ENCODE peak calls at places on chromosomes 3 and 15, in ten cellular contexts. H is fibroblast of the aortic adventitia, K is Peyer's patch, U is cardiac muscle cell, T is astrocyte of the spinal cord, D is heart right ventricle, P is PC-9, F is OCI-LY7, B is lower leg skin, S is GM23338. Q is an unnamed sample.

GRCh38 chr15:101562428-101563059 is 73.0 kb upstream of the PCSK6 start:
- DNase-seq in U (no peak), K (no peak), F (no peak), B (no peak), D (no peak), S (no peak), P (no peak), T (no peak), H (no peak), Q (no peak)

GRCh38 chr3:156678216-156678615 is 3.8 kb downstream of the TIPARP start:
- DNase-seq in D (no peak), U (no peak), H (no peak), F (peak), S (no peak), T (no peak), K (no peak), P (no peak), B (no peak), Q (no peak)

GRCh38 chr3:24023249-24023648 is 78.2 kb downstream of the NR1D2 start:
- DNase-seq in F (no peak), T (no peak), S (no peak), U (no peak), B (no peak), P (no peak), H (no peak), D (no peak), K (no peak), Q (no peak)

GRCh38 chr3:99686955-99687612 is 48.7 kb downstream of the COL8A1 start:
- DNase-seq in U (peak), S (peak), D (peak), K (peak), P (peak), F (peak), H (peak), T (peak), B (no peak), Q (peak)

GRCh38 chr3:29202368-29202767 is 78.5 kb upstream of the RBMS3 start:
- DNase-seq in B (no peak), T (peak), H (peak), U (peak), P (no peak), K (no peak), S (no peak), F (no peak), D (no peak), Q (no peak)

GRCh38 chr3:64954995-64955636 is 267.3 kb upstream of the ADAMTS9 start:
- DNase-seq in S (no peak), B (no peak), K (no peak), T (no peak), H (no peak), U (peak), D (peak), P (no peak), F (no peak), Q (peak)

GRCh38 chr15:52783929-52784798 is 6.0 kb downstream of the ONECUT1 start:
- DNase-seq in D (no peak), F (no peak), K (no peak), T (no peak), P (no peak), B (no peak), H (no peak), U (peak), S (peak), Q (no peak)

GRCh38 chr3:4845882-4846281 is 133.4 kb upstream of the BHLHE40 start:
- DNase-seq in S (no peak), H (no peak), U (no peak), P (no peak), F (no peak), T (no peak), K (no peak), D (no peak), B (no peak), Q (no peak)

GRCh38 chr3:141828487-141829284 is 47.8 kb upstream of the ATP1B3 start:
- DNase-seq in U (peak), S (no peak), T (no peak), D (peak), B (peak), K (peak), P (peak), H (peak), F (no peak), Q (peak)

GRCh38 chr3:159458010-159458409 is 530.6 kb upstream of the IL12A start:
- DNase-seq in H (peak), U (peak), D (no peak), K (no peak), T (peak), S (peak), F (no peak), P (peak), B (no peak), Q (no peak)

GRCh38 chr3:73885862-73886261 is 261.1 kb upstream of the PDZRN3 start:
- DNase-seq in K (no peak), D (no peak), H (no peak), P (no peak), F (no peak), U (no peak), T (no peak), B (no peak), S (no peak), Q (no peak)

GRCh38 chr15:40235201-40235890 is 3.5 kb upstream of the PAK6 start:
- DNase-seq in U (no peak), T (no peak), D (no peak), B (no peak), K (peak), P (no peak), F (peak), S (peak), H (no peak), Q (no peak)

GRCh38 chr15:33960160-33960559 is 8.1 kb upstream of the CHRM5 start:
- DNase-seq in B (no peak), P (no peak), H (no peak), F (no peak), K (no peak), U (peak), S (no peak), D (no peak), T (no peak), Q (no peak)

GRCh38 chr3:113255100-113255853 is 43.9 kb downstream of the BOC start:
- DNase-seq in T (no peak), U (no peak), B (no peak), P (no peak), F (peak), D (no peak), K (no peak), H (no peak), S (peak), Q (no peak)

GRCh38 chr3:134463676-134464611 is 21.8 kb downstream of the ANAPC13 start:
- DNase-seq in B (peak), T (peak), D (peak), P (no peak), K (peak), H (peak), F (no peak), U (peak), S (peak), Q (no peak)

GRCh38 chr3:4711680-4711992 is 218.5 kb downstream of the ITPR1 start:
- DNase-seq in D (no peak), H (no peak), B (no peak), P (no peak), T (peak), F (no peak), U (no peak), K (no peak), S (no peak), Q (no peak)

DNA sequence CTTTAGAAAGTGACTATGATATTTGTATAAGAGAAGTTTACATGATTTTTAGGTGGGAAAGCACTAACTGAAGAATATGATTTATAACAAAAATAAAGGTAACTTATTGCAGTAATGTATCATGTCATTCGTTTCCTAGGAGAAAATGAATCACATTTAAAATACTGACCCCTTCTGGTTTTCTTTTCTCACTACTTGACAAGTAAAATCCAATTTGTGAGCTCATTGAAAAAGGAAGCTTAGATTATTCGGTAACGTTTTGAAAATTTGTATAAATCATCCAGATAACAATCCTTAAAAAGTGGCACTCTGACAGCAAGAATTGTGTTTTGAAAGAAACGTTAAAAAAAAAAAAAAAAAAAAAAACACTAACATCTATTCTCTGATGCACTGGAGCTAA is 39.0 kb downstream of the NSUN3 start:
- DNase-seq in T (peak), D (no peak), B (no peak), H (peak), S (peak), K (no peak), U (peak), F (peak), P (no peak), Q (no peak)
- TF ChIP-seq CTCF in T (peak), D (no peak), B (no peak), H (peak), S (no peak), K (no peak), U (peak), F (peak), P (peak), Q (peak)

DNA sequence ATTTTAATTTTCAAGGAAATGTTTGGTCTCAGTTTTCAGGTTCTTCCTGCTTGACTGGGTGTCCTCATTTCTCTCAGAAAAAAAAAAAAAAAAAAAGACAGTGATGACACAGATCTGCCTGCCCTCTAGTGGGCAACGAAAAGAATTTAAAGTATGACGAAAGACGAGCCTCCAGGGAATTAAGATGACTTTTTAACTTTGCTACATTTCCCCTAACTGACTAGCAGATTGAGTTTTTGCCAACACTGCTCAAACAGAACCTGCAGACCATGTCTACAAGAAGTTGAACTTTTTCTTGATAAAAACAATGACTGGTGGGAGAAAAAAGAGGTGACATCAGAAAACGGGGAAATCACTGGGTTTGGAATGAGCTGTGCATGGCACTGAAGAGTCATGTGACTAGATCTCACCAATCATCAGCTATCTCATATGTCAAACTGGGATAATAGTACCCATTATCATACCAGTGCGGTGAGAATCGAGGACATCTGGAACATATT is 40.8 kb downstream of the EOMES start:
- DNase-seq in P (no peak), F (peak), D (peak), S (peak), H (peak), T (peak), B (no peak), K (no peak), U (peak), Q (peak)
- H3K4me3 ChIP-seq in P (peak), F (peak), D (peak), S (no peak), H (no peak), T (peak), B (no peak), K (no peak), U (no peak), Q (no peak)

GRCh38 chr3:58021072-58021959 is 13.1 kb downstream of the FLNB start:
- DNase-seq in P (peak), U (no peak), F (no peak), K (no peak), D (no peak), H (no peak), S (peak), B (no peak), T (no peak), Q (peak)
- TF ChIP-seq CTCF in P (no peak), U (no peak), F (no peak), K (no peak), D (no peak), H (no peak), S (peak), B (no peak), T (no peak), Q (no peak)

GRCh38 chr3:88812576-88812975 is 294.8 kb upstream of the EPHA3 start:
- DNase-seq in B (no peak), D (no peak), S (peak), H (no peak), P (no peak), T (no peak), U (no peak), K (no peak), F (no peak), Q (no peak)

GRCh38 chr3:88810455-88810854 is 297.0 kb upstream of the EPHA3 start:
- DNase-seq in U (peak), S (no peak), K (no peak), D (peak), B (no peak), P (no peak), F (no peak), H (peak), T (peak), Q (no peak)

DNA sequence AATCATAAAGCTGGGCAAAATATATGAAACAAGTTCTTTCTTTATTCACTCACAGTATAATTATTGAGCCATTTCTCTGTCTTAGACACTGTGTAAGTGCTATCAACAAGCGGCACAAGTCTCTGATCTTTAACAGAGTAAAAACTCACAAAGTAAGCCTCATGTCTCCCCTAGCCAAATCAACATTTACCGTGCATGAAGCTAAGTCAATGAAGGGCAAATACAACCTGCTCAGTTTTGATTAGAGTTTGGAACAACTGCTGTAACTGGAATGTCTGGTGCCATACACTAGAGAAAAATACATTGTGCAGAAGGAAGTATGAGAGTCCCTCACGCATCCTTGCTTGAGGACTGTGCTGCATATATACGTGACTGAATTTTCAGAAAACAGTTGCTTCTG is 291.0 kb upstream of the EPHA3 start:
- DNase-seq in H (no peak), K (no peak), D (no peak), P (no peak), F (no peak), S (no peak), T (no peak), B (no peak), U (no peak), Q (no peak)
- H3K4me3 ChIP-seq in H (no peak), K (no peak), D (no peak), P (no peak), F (no peak), S (no peak), T (no peak), B (no peak), U (no peak), Q (no peak)

GRCh38 chr15:79209690-79210089 is 72.8 kb upstream of the ANKRD34C start:
- DNase-seq in S (peak), B (no peak), H (no peak), P (no peak), K (no peak), F (no peak), D (no peak), T (no peak), U (no peak), Q (no peak)
- TF ChIP-seq CTCF in S (peak), B (no peak), H (no peak), P (no peak), K (no peak), F (peak), D (no peak), T (peak), U (peak), Q (peak)

GRCh38 chr3:147392083-147392916 is 14.0 kb downstream of the ZIC4 start:
- DNase-seq in T (peak), B (peak), P (no peak), S (peak), F (no peak), K (no peak), D (no peak), H (peak), U (no peak), Q (no peak)

GRCh38 chr3:147395975-147396708 is 10.2 kb downstream of the ZIC4 start:
- DNase-seq in K (no peak), T (peak), U (no peak), P (no peak), S (peak), B (no peak), F (no peak), D (no peak), H (no peak), Q (no peak)

GRCh38 chr3:147396709-147397046 is 9.7 kb downstream of the ZIC4 start:
- DNase-seq in F (no peak), H (no peak), B (no peak), P (no peak), D (no peak), K (no peak), U (no peak), T (no peak), S (no peak), Q (no peak)

GRCh38 chr3:147393261-147393964 is 12.9 kb downstream of the ZIC4 start:
- DNase-seq in F (no peak), P (no peak), D (no peak), U (no peak), B (no peak), H (no peak), S (peak), K (no peak), T (peak), Q (no peak)

GRCh38 chr3:147394168-147394941 is 12.0 kb downstream of the ZIC4 start:
- DNase-seq in K (no peak), D (no peak), T (peak), P (no peak), B (no peak), U (no peak), H (no peak), F (no peak), S (peak), Q (peak)
- H3K4me3 ChIP-seq in K (no peak), D (peak), T (peak), P (no peak), B (no peak), U (no peak), H (no peak), F (no peak), S (peak), Q (no peak)

DNA sequence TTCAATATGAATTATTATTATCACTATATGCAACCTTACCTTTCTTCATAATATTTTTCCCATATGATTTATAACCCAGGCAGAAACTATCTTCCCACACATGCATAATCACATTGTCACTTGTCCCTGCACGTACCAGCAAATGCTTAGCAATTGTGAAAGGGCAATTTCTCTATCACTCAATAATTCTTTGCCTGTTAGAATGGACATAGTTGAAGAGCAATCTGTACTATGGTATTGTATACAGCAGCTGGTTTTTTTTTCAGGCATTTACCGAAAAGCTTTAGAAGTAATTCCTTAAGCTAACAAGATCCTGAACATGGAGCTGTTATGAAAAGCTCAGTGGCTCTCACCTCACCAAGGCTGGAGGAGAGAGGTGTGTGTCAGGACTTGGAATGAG is 999.5 kb downstream of the TUSC7 start:
- DNase-seq in B (no peak), U (no peak), P (no peak), H (no peak), F (no peak), D (no peak), K (no peak), S (no peak), T (no peak), Q (no peak)
- TF ChIP-seq CTCF in B (no peak), U (no peak), P (no peak), H (no peak), F (no peak), D (no peak), K (no peak), S (no peak), T (no peak), Q (no peak)

DNA sequence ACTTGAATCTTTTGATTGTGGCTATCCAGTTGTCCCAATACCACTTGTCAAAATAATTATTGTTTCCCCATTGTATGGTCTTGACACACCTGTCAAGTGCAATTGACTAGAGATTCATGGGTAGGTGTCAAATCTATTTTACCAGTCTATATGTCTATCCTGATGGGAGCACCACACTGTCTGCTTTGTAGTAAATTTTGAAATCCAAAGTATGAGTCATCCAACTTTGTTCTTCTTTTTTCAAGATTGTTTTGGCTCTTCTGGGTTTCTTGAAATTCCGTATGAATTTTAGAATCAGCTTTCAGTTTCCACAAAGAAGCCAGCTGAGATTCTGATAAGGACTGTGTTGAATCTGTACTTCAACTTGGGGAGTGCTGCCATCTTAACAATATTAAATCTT is 71.9 kb downstream of the CSNK1G1 start:
- DNase-seq in B (no peak), U (peak), D (no peak), P (no peak), F (no peak), S (no peak), T (peak), H (peak), K (no peak), Q (no peak)
- H3K4me3 ChIP-seq in B (no peak), U (no peak), D (no peak), P (no peak), F (no peak), S (no peak), T (no peak), H (no peak), K (no peak), Q (no peak)

Q was measured in LNCaP clone FGC.